ENCODE peak calls at places on chromosome 14, in five cellular contexts. One of them, this sample, is unnamed.

GRCh38 chr14:64500088-64500487 is 3.5 kb downstream of the ZBTB25 start:
- DNase-seq in Caco-2: no peak
- DNase-seq in PC-9: no peak
- DNase-seq in pancreas: no peak
- DNase-seq in transverse colon: no peak
- DNase-seq in this sample: no peak

GRCh38 chr14:69625299-69626131 is 14.1 kb downstream of the SUSD6 start:
- DNase-seq in Caco-2: no peak
- DNase-seq in PC-9: no peak
- DNase-seq in pancreas: peak; percentile 55
- DNase-seq in transverse colon: peak; percentile 70
- DNase-seq in this sample: no peak

GRCh38 chr14:55731881-55732498 is 152.0 kb downstream of the KTN1 start:
- DNase-seq in Caco-2: no peak
- DNase-seq in PC-9: no peak
- DNase-seq in pancreas: peak; percentile 30
- DNase-seq in transverse colon: peak; percentile 55
- DNase-seq in this sample: peak; percentile 58

GRCh38 chr14:31170411-31170810 is 37.2 kb downstream of the HECTD1 start:
- DNase-seq in Caco-2: no peak
- DNase-seq in PC-9: no peak
- DNase-seq in pancreas: no peak
- DNase-seq in transverse colon: no peak
- DNase-seq in this sample: no peak

GRCh38 chr14:49303952-49304516 is 282.1 kb downstream of the RPS29 start:
- DNase-seq in Caco-2: peak; percentile 36
- DNase-seq in PC-9: no peak
- DNase-seq in pancreas: no peak
- DNase-seq in transverse colon: no peak
- DNase-seq in this sample: peak; percentile 1

GRCh38 chr14:65360144-65360784 is 52.3 kb upstream of the FUT8 start:
- DNase-seq in Caco-2: no peak
- DNase-seq in PC-9: peak; percentile 64
- DNase-seq in pancreas: no peak
- DNase-seq in transverse colon: no peak
- DNase-seq in this sample: no peak

GRCh38 chr14:99157246-99157645 is 114.8 kb downstream of the BCL11B start:
- DNase-seq in Caco-2: no peak
- DNase-seq in PC-9: no peak
- DNase-seq in pancreas: no peak
- DNase-seq in transverse colon: no peak
- DNase-seq in this sample: no peak

GRCh38 chr14:75715926-75716780 is 55.1 kb downstream of the TTLL5 start:
- DNase-seq in Caco-2: no peak
- DNase-seq in PC-9: no peak
- DNase-seq in pancreas: no peak
- DNase-seq in transverse colon: no peak
- DNase-seq in this sample: no peak

GRCh38 chr14:59897757-59898383 is 22.1 kb upstream of the LRRC9 start:
- DNase-seq in Caco-2: peak; percentile 36
- DNase-seq in PC-9: no peak
- DNase-seq in pancreas: no peak
- DNase-seq in transverse colon: peak; percentile 21
- DNase-seq in this sample: peak; percentile 42

GRCh38 chr14:104357689-104358527 is 219.5 kb downstream of the KIF26A start:
- DNase-seq in Caco-2: no peak
- DNase-seq in PC-9: no peak
- DNase-seq in pancreas: no peak
- DNase-seq in transverse colon: no peak
- DNase-seq in this sample: no peak

GRCh38 chr14:104297721-104298401 is 159.5 kb downstream of the KIF26A start:
- DNase-seq in Caco-2: no peak
- DNase-seq in PC-9: no peak
- DNase-seq in pancreas: no peak
- DNase-seq in transverse colon: no peak
- DNase-seq in this sample: no peak

GRCh38 chr14:57492859-57493258 is 798 bp downstream of the CCDC198 start:
- DNase-seq in Caco-2: no peak
- DNase-seq in PC-9: no peak
- DNase-seq in pancreas: no peak
- DNase-seq in transverse colon: no peak
- DNase-seq in this sample: peak; percentile 36

GRCh38 chr14:101473045-101473729 is 88.1 kb upstream of the DIO3 start:
- DNase-seq in Caco-2: no peak
- DNase-seq in PC-9: no peak
- DNase-seq in pancreas: no peak
- DNase-seq in transverse colon: no peak
- DNase-seq in this sample: no peak

GRCh38 chr14:22319526-22320352 is 269.3 kb downstream of the DAD1 start:
- DNase-seq in Caco-2: peak; percentile 67
- DNase-seq in PC-9: peak; percentile 48
- DNase-seq in pancreas: peak; percentile 39
- DNase-seq in transverse colon: peak; percentile 45
- DNase-seq in this sample: peak; percentile 71

GRCh38 chr14:23577710-23578392 is 739 bp downstream of the JPH4 start:
- DNase-seq in Caco-2: no peak
- DNase-seq in PC-9: no peak
- DNase-seq in pancreas: no peak
- DNase-seq in transverse colon: no peak
- DNase-seq in this sample: no peak

GRCh38 chr14:94173885-94174621 is at the start of gene PPP4R4:
- DNase-seq in Caco-2: peak; percentile 91
- DNase-seq in PC-9: no peak
- DNase-seq in pancreas: peak; percentile 89
- DNase-seq in transverse colon: peak; percentile 83
- DNase-seq in this sample: peak; percentile 86

GRCh38 chr14:93085916-93086315 is 29.8 kb downstream of the ITPK1 start:
- DNase-seq in Caco-2: no peak
- DNase-seq in PC-9: peak; percentile 91
- DNase-seq in pancreas: no peak
- DNase-seq in transverse colon: no peak
- DNase-seq in this sample: no peak

GRCh38 chr14:54529811-54530210 is 20.1 kb downstream of the CGRRF1 start:
- DNase-seq in Caco-2: no peak
- DNase-seq in PC-9: no peak
- DNase-seq in pancreas: no peak
- DNase-seq in transverse colon: peak; percentile 58
- DNase-seq in this sample: no peak

GRCh38 chr14:90396342-90397339 is at the start of gene CALM1:
- DNase-seq in Caco-2: peak; percentile 93
- DNase-seq in PC-9: peak; percentile 54
- DNase-seq in pancreas: peak; percentile 93
- DNase-seq in transverse colon: peak; percentile 97
- DNase-seq in this sample: peak; percentile 96

GRCh38 chr14:24804813-24805212 is 170.8 kb upstream of the GZMB start:
- DNase-seq in Caco-2: no peak
- DNase-seq in PC-9: no peak
- DNase-seq in pancreas: no peak
- DNase-seq in transverse colon: no peak
- DNase-seq in this sample: no peak

GRCh38 chr14:71711131-71711530 is 221.1 kb upstream of the RGS6 start:
- DNase-seq in Caco-2: no peak
- DNase-seq in PC-9: no peak
- DNase-seq in pancreas: no peak
- DNase-seq in transverse colon: no peak
- DNase-seq in this sample: no peak

GRCh38 chr14:53493895-53494294 is 340.8 kb upstream of the DDHD1 start:
- DNase-seq in Caco-2: no peak
- DNase-seq in PC-9: no peak
- DNase-seq in pancreas: no peak
- DNase-seq in transverse colon: no peak
- DNase-seq in this sample: no peak

GRCh38 chr14:105475916-105476845 is 1.6 kb downstream of the CRIP2 start:
- DNase-seq in Caco-2: no peak
- DNase-seq in PC-9: no peak
- DNase-seq in pancreas: peak; percentile 47
- DNase-seq in transverse colon: no peak
- DNase-seq in this sample: peak; percentile 64

GRCh38 chr14:68232643-68233055 is 413.1 kb downstream of the RAD51B start:
- DNase-seq in Caco-2: no peak
- DNase-seq in PC-9: peak; percentile 96
- DNase-seq in pancreas: peak; percentile 89
- DNase-seq in transverse colon: peak; percentile 39
- DNase-seq in this sample: peak; percentile 76

GRCh38 chr14:86935241-86935640 is 1057.7 kb downstream of the GALC start:
- DNase-seq in Caco-2: no peak
- DNase-seq in PC-9: no peak
- DNase-seq in pancreas: no peak
- DNase-seq in transverse colon: no peak
- DNase-seq in this sample: no peak

GRCh38 chr14:91413547-91414474 is 3.8 kb downstream of the CCDC88C start:
- DNase-seq in Caco-2: peak; percentile 78
- DNase-seq in PC-9: peak; percentile 73
- DNase-seq in pancreas: peak; percentile 92
- DNase-seq in transverse colon: peak; percentile 80
- DNase-seq in this sample: peak; percentile 75

GRCh38 chr14:87386453-87386980 is 606.5 kb downstream of the GALC start:
- DNase-seq in Caco-2: no peak
- DNase-seq in PC-9: no peak
- DNase-seq in pancreas: no peak
- DNase-seq in transverse colon: no peak
- DNase-seq in this sample: no peak

GRCh38 chr14:99560946-99561683 is 42.9 kb downstream of the CCDC85C start:
- DNase-seq in Caco-2: no peak
- DNase-seq in PC-9: peak; percentile 61
- DNase-seq in pancreas: peak; percentile 71
- DNase-seq in transverse colon: no peak
- DNase-seq in this sample: peak; percentile 46

GRCh38 chr14:92348154-92348553 is 25.2 kb downstream of the SLC24A4 start:
- DNase-seq in Caco-2: no peak
- DNase-seq in PC-9: peak; percentile 94
- DNase-seq in pancreas: no peak
- DNase-seq in transverse colon: peak; percentile 30
- DNase-seq in this sample: no peak

GRCh38 chr14:19799880-19800279 is 3.7 kb upstream of the OR4N2 start:
- DNase-seq in Caco-2: no peak
- DNase-seq in PC-9: no peak
- DNase-seq in pancreas: no peak
- DNase-seq in transverse colon: no peak
- DNase-seq in this sample: no peak

GRCh38 chr14:99575043-99576023 is 28.7 kb downstream of the CCDC85C start:
- DNase-seq in Caco-2: peak; percentile 46
- DNase-seq in PC-9: peak; percentile 76
- DNase-seq in pancreas: no peak
- DNase-seq in transverse colon: peak; percentile 91
- DNase-seq in this sample: peak; percentile 82

DNA sequence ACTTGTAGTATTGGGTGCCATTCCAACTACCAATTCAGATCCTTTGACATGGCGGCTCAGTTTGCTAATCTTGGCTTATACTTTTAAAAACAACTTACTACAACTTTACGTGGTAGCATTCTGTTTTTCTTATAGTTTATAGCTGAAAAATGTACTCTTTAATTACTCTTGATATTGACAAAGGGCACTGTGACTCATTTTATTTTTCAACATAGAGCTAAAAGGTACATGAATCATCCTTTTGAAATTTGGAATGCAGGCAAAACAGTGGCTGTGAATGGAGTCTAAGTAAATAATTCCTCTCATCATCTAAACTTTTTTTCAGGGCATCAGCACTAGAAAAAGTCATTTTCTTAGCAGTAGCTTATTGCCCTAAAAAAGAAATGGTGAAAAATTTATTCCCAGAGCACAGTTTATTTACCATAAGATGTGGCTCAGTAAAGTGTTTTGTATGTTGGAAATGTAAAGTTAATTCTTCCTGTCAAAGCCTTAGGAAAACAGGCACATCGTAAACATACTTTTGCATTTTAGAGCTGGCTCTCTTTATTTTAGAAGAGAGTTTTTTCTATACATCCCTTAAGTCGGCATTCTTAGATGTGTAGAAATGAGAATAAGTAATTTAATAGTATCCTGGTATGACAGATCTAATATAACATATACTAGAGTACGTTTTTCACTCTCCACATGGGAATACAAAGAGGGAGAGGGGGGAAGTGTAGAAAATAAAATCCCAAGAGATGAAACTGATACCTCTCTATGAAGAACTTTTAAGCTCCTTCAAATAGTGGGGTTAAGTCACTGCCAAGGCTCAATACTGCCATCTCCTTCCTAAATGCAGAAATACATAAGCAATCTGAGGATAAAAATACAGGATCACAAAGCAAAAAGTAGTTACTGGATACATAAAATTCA is 55.2 kb downstream of the SLC25A21 start:
- DNase-seq in Caco-2: no peak
- DNase-seq in PC-9: peak; percentile 76
- DNase-seq in pancreas: no peak
- DNase-seq in transverse colon: no peak
- DNase-seq in this sample: no peak
- TF ChIP-seq CTCF in Caco-2: no peak
- TF ChIP-seq CTCF in PC-9: peak; percentile 50
- TF ChIP-seq CTCF in pancreas: no peak
- TF ChIP-seq CTCF in transverse colon: no peak
- TF ChIP-seq CTCF in this sample: peak; percentile 20

DNA sequence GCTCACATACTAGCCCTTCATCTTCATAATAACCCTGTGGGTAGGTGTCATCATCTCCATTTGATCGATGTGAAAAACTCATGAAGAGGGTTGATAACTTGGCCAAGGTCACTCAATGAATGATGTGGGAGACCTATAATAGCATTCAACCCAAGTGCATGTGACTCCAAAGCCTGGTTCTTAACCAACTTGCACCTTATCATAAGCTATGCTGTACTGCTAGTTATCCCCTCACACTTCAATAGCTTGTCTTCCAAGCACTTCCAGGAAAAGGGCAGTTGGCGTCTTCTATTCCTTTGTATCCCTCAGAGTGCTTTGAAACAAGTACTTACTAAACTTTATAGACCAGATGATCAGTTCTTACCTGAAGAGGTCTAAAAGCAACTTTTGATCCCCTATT is 15.2 kb downstream of the VIPAS39 start:
- DNase-seq in Caco-2: no peak
- DNase-seq in PC-9: no peak
- DNase-seq in pancreas: no peak
- DNase-seq in transverse colon: no peak
- DNase-seq in this sample: no peak
- TF ChIP-seq CTCF in Caco-2: no peak
- TF ChIP-seq CTCF in PC-9: no peak
- TF ChIP-seq CTCF in pancreas: no peak
- TF ChIP-seq CTCF in transverse colon: no peak
- TF ChIP-seq CTCF in this sample: no peak

DNA sequence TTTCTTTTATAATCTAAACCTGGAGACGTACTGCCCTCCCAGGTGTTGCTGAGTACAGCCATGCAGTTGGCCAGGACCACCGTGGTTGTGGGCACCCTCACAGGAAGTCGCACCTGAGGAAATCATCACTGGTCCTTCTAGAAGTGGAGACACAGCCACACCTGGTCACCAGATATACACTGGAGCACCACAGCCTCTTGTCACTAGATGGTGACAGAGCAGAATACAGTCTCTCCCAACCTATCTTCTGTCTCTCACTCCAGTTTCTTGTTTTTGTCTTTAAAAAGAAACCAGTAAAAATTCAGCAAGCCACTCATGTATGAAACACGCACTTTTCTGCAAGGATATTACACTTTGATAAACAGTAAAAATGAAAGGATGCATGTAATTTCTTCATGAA is 43.1 kb upstream of the GPHB5 start:
- DNase-seq in Caco-2: no peak
- DNase-seq in PC-9: no peak
- DNase-seq in pancreas: no peak
- DNase-seq in transverse colon: no peak
- DNase-seq in this sample: no peak
- TF ChIP-seq CTCF in Caco-2: peak; percentile 21
- TF ChIP-seq CTCF in PC-9: no peak
- TF ChIP-seq CTCF in pancreas: no peak
- TF ChIP-seq CTCF in transverse colon: no peak
- TF ChIP-seq CTCF in this sample: no peak

GRCh38 chr14:52006361-52006760 is 17.0 kb downstream of the RTRAF start:
- DNase-seq in Caco-2: no peak
- DNase-seq in PC-9: no peak
- DNase-seq in pancreas: no peak
- DNase-seq in transverse colon: no peak
- DNase-seq in this sample: no peak
- TF ChIP-seq CTCF in Caco-2: no peak
- TF ChIP-seq CTCF in PC-9: no peak
- TF ChIP-seq CTCF in pancreas: no peak
- TF ChIP-seq CTCF in transverse colon: no peak
- TF ChIP-seq CTCF in this sample: no peak